ENCODE peak calls at places on chromosomes 13 and 19, in ten cellular contexts. Z, H, W, K, D, F, P, Q, A and J are unnamed samples.

GRCh38 chr19:964761-965694 is 19.1 kb upstream of the WDR18 start:
- DNase-seq in Z (no peak), H (no peak), W (no peak), K (no peak), D (no peak), F (no peak), P (no peak), Q (peak), A (no peak), J (no peak)

GRCh38 chr19:916645-917322 is 349 bp upstream of the KISS1R start:
- DNase-seq in Z (no peak), H (peak), W (no peak), K (no peak), D (no peak), F (no peak), P (no peak), Q (no peak), A (no peak), J (peak)

GRCh38 chr19:55042688-55043087 is 4.6 kb upstream of the GP6 start:
- DNase-seq in Z (no peak), H (no peak), W (no peak), K (no peak), D (no peak), F (no peak), P (no peak), Q (no peak), A (no peak), J (no peak)

GRCh38 chr13:39506559-39507390 is 96.2 kb downstream of the LHFPL6 start:
- DNase-seq in Z (no peak), H (no peak), W (no peak), K (no peak), D (no peak), F (no peak), P (no peak), Q (peak), A (no peak), J (no peak)

GRCh38 chr19:16457195-16457953 is 14.4 kb downstream of the EPS15L1 start:
- DNase-seq in Z (peak), H (peak), W (no peak), K (peak), D (peak), F (no peak), P (no peak), Q (peak), A (no peak), J (no peak)

GRCh38 chr13:27131202-27131623 is 40.4 kb downstream of the USP12 start:
- DNase-seq in Z (peak), H (no peak), W (no peak), K (no peak), D (no peak), F (no peak), P (peak), Q (peak), A (no peak), J (no peak)

GRCh38 chr19:7355151-7355845 is 6.6 kb downstream of the ARHGEF18 start:
- DNase-seq in Z (peak), H (no peak), W (no peak), K (peak), D (no peak), F (no peak), P (no peak), Q (peak), A (no peak), J (no peak)

GRCh38 chr19:10270616-10271394 is at the start of gene ICAM1:
- DNase-seq in Z (peak), H (peak), W (peak), K (peak), D (no peak), F (no peak), P (peak), Q (peak), A (no peak), J (no peak)

GRCh38 chr13:76538004-76538403 is 348.2 kb downstream of the KCTD12 start:
- DNase-seq in Z (no peak), H (no peak), W (no peak), K (no peak), D (no peak), F (no peak), P (no peak), Q (no peak), A (no peak), J (no peak)

GRCh38 chr19:6834433-6834832 is 52.9 kb upstream of the ADGRE1 start:
- DNase-seq in Z (no peak), H (no peak), W (no peak), K (no peak), D (no peak), F (no peak), P (no peak), Q (no peak), A (no peak), J (no peak)

GRCh38 chr19:55870736-55871135 is 34.4 kb downstream of the NLRP4 start:
- DNase-seq in Z (no peak), H (no peak), W (no peak), K (no peak), D (no peak), F (no peak), P (no peak), Q (no peak), A (no peak), J (no peak)

GRCh38 chr13:113364371-113364932 is 522 bp upstream of the GRTP1 start:
- DNase-seq in Z (no peak), H (no peak), W (no peak), K (peak), D (peak), F (no peak), P (no peak), Q (no peak), A (no peak), J (no peak)

GRCh38 chr13:83549671-83550070 is 332.6 kb downstream of the SLITRK1 start:
- DNase-seq in Z (no peak), H (no peak), W (no peak), K (no peak), D (no peak), F (no peak), P (no peak), Q (no peak), A (no peak), J (no peak)

GRCh38 chr19:16445238-16446107 is 26.3 kb downstream of the EPS15L1 start:
- DNase-seq in Z (no peak), H (no peak), W (peak), K (no peak), D (no peak), F (peak), P (no peak), Q (peak), A (no peak), J (no peak)

GRCh38 chr19:47699360-47699917 is 13.8 kb upstream of the EHD2 start:
- DNase-seq in Z (peak), H (peak), W (no peak), K (peak), D (peak), F (peak), P (peak), Q (peak), A (no peak), J (no peak)

GRCh38 chr13:68176486-68176885 is 946.4 kb upstream of the PCDH9 start:
- DNase-seq in Z (peak), H (no peak), W (no peak), K (no peak), D (no peak), F (no peak), P (no peak), Q (peak), A (no peak), J (no peak)

GRCh38 chr19:2270157-2270571 is 11.8 kb downstream of the PEAK3 start:
- DNase-seq in Z (peak), H (peak), W (no peak), K (peak), D (no peak), F (no peak), P (no peak), Q (no peak), A (no peak), J (no peak)